ENCODE peak calls at places on chromosomes 6 and 20, in ten cellular contexts. V is heart right ventricle; T is HCT116; E is MM.1S; R is GM23248; P is IMR-90; Q is mesendoderm; Z is CD8-positive, alpha-beta memory T cell; Y is fibroblast of pulmonary artery; H is CD8-positive, alpha-beta T cell. F is an unnamed sample.

GRCh38 chr6:160174681-160175080 is 53.1 kb downstream of the SLC22A1 start:
- DNase-seq in V (no peak), T (no peak), E (no peak), R (no peak), P (no peak), Q (peak), Z (no peak), Y (no peak), H (no peak), F (no peak)

GRCh38 chr6:73451166-73452106 is 661 bp downstream of the CGAS start:
- DNase-seq in V (peak), T (no peak), E (peak), R (peak), P (peak), Q (peak), Z (peak), Y (peak), H (peak), F (peak)

GRCh38 chr6:127587875-127588274 is 10.9 kb downstream of the C6orf58 start:
- DNase-seq in V (no peak), T (no peak), E (no peak), R (no peak), P (no peak), Q (no peak), Z (no peak), Y (no peak), H (no peak), F (no peak)

GRCh38 chr20:46087161-46087560 is 2.6 kb downstream of the NCOA5 start:
- DNase-seq in V (no peak), T (no peak), E (no peak), R (peak), P (peak), Q (no peak), Z (no peak), Y (peak), H (no peak), F (no peak)

GRCh38 chr6:107318100-107318736 is 141.1 kb downstream of the PDSS2 start:
- DNase-seq in V (peak), T (peak), E (peak), R (peak), P (peak), Q (peak), Z (no peak), Y (peak), H (no peak), F (peak)

GRCh38 chr6:14396826-14397517 is 279.4 kb downstream of the CD83 start:
- DNase-seq in V (no peak), T (no peak), E (no peak), R (peak), P (peak), Q (peak), Z (peak), Y (no peak), H (no peak), F (peak)

GRCh38 chr6:169266746-169267629 is 13.3 kb upstream of the THBS2 start:
- DNase-seq in V (no peak), T (no peak), E (no peak), R (peak), P (peak), Q (no peak), Z (no peak), Y (no peak), H (no peak), F (peak)

GRCh38 chr6:147248859-147249258 is 44.6 kb downstream of the STXBP5 start:
- DNase-seq in V (no peak), T (no peak), E (no peak), R (no peak), P (no peak), Q (peak), Z (no peak), Y (no peak), H (no peak), F (no peak)

GRCh38 chr6:167476844-167477595 is 152.1 kb downstream of the TTLL2 start:
- DNase-seq in V (no peak), T (no peak), E (no peak), R (no peak), P (no peak), Q (no peak), Z (no peak), Y (no peak), H (no peak), F (no peak)

GRCh38 chr6:81816387-81816786 is 63.9 kb upstream of the TENT5A start:
- DNase-seq in V (no peak), T (no peak), E (no peak), R (no peak), P (no peak), Q (no peak), Z (no peak), Y (no peak), H (no peak), F (no peak)

GRCh38 chr20:11235058-11235457 is 561.3 kb upstream of the JAG1 start:
- DNase-seq in V (no peak), T (no peak), E (no peak), R (peak), P (peak), Q (peak), Z (no peak), Y (peak), H (no peak), F (peak)

GRCh38 chr6:145863988-145864616 is 49.5 kb upstream of the FBXO30 start:
- DNase-seq in V (no peak), T (no peak), E (no peak), R (no peak), P (no peak), Q (no peak), Z (no peak), Y (no peak), H (no peak), F (no peak)

GRCh38 chr6:73299171-73300073 is 36.4 kb upstream of the KHDC1 start:
- DNase-seq in V (no peak), T (no peak), E (no peak), R (peak), P (no peak), Q (no peak), Z (no peak), Y (no peak), H (no peak), F (no peak)

GRCh38 chr6:16824804-16825777 is 63.8 kb upstream of the ATXN1 start:
- DNase-seq in V (no peak), T (no peak), E (no peak), R (no peak), P (no peak), Q (no peak), Z (no peak), Y (no peak), H (no peak), F (no peak)

GRCh38 chr20:36623444-36623843 is 17.9 kb downstream of the RAB5IF start:
- DNase-seq in V (no peak), T (no peak), E (no peak), R (no peak), P (no peak), Q (no peak), Z (no peak), Y (no peak), H (no peak), F (no peak)
- H3K4me3 ChIP-seq in V (no peak), T (no peak), E (no peak), R (no peak), P (no peak), Q (no peak), Z (no peak), Y (no peak), H (no peak), F (no peak)

DNA sequence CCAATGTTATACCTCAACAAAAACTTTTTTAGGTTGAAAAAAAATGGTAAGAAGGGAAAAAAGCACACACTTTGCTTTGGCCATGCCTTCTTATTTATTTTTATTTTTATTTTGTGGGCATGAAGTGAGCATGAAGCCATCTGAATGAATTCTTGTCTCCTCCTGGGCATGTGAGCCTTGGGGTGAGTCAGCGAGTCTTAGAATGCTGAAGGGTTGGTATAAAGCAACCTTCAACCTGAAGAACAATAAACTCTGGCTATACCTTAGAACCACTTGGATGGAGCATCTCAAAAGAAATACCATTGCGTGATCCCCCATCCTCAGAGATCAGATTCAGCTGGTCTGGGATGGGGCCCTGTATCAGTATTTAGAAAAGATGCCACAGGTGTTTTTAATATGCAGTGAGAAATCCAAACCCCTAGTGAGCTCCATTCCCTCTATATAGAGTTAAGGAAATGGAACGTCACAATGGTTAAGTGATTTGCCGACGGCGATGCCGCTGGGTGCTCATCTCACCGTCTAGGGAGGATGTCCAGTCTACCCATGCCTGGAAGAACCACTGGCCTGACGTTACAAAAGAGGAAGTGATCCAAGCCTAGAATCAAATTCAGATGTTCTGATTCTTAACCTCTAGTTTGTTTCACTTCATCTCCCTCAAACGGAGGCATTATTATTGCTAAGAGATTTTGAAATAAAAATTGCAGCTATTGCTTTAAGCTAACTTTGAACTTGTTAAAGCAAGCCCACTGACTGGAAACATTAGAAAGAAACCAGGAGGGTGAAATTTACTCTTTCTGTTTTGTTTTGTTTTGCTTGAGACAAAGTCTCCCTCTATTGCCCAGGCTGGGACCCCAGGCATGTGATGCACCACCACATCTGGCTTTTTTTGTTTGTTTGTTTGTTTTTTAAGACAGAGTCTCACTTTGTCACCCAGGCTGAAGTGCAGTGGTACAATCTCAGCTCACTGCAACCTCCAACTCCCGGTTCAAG is 67.1 kb downstream of the EDN1 start:
- DNase-seq in V (no peak), T (no peak), E (peak), R (peak), P (no peak), Q (no peak), Z (no peak), Y (no peak), H (no peak), F (peak)
- H3K4me3 ChIP-seq in V (no peak), T (no peak), E (no peak), R (peak), P (no peak), Q (no peak), Z (no peak), Y (no peak), H (no peak), F (no peak)

GRCh38 chr6:39812853-39813533 is 20.8 kb downstream of the DAAM2 start:
- DNase-seq in V (no peak), T (no peak), E (peak), R (peak), P (peak), Q (peak), Z (no peak), Y (peak), H (no peak), F (no peak)
- H3K4me3 ChIP-seq in V (no peak), T (no peak), E (no peak), R (peak), P (no peak), Q (no peak), Z (no peak), Y (no peak), H (no peak), F (no peak)

DNA sequence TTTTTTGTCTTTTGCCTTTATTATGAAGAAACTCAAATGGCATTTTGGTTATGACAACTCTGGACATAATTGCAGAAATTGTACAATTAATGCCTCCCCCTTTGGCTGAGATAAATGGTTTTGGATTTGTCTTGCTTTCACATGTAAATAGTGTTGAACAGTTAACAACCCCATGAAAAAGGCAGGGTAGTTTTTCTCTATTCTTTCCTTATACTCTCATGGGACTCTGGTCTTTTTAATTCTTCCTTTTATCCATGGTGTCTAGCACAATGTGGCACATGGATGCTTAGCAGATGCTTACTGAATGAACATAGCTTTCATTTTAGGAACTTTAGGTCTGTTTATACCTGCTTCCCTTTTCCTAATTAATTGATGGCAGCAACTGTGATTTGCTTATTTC is 75.6 kb downstream of the NCOA3 start:
- DNase-seq in V (no peak), T (no peak), E (no peak), R (no peak), P (no peak), Q (no peak), Z (no peak), Y (no peak), H (no peak), F (no peak)
- H3K4me3 ChIP-seq in V (peak), T (no peak), E (no peak), R (peak), P (no peak), Q (no peak), Z (no peak), Y (no peak), H (no peak), F (no peak)

GRCh38 chr6:105212587-105212986 is 32.8 kb upstream of the POPDC3 start:
- DNase-seq in V (no peak), T (no peak), E (no peak), R (no peak), P (no peak), Q (no peak), Z (no peak), Y (no peak), H (no peak), F (no peak)

GRCh38 chr6:105211831-105212230 is 32.0 kb upstream of the POPDC3 start:
- DNase-seq in V (no peak), T (no peak), E (no peak), R (peak), P (peak), Q (no peak), Z (no peak), Y (no peak), H (no peak), F (peak)

GRCh38 chr6:105213272-105213671 is 33.5 kb upstream of the POPDC3 start:
- DNase-seq in V (no peak), T (no peak), E (no peak), R (no peak), P (no peak), Q (no peak), Z (no peak), Y (no peak), H (no peak), F (no peak)

GRCh38 chr6:105210932-105211531 is 31.2 kb upstream of the POPDC3 start:
- DNase-seq in V (no peak), T (no peak), E (no peak), R (no peak), P (no peak), Q (no peak), Z (no peak), Y (no peak), H (no peak), F (no peak)

DNA sequence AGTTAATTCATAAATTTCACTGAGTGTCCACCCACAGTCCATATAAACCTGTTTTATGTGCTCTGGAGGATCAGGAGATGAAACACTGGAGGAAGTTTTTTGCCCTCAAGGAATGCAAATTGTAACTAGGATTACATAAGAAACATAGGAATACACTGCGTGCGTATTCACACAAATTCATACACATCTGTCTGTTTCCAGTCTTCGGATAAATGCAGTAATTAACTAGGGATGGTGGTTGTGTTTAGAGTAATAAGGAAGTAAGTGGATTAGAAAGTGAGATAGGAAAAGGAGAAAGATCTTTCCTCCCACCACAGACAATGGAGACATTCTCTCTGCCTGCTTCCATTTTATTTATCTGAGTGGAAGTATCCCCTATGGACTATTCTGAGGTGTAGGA is 35.7 kb upstream of the POPDC3 start:
- DNase-seq in V (no peak), T (no peak), E (no peak), R (no peak), P (no peak), Q (no peak), Z (no peak), Y (no peak), H (no peak), F (no peak)
- H3K4me3 ChIP-seq in V (no peak), T (no peak), E (no peak), R (no peak), P (no peak), Q (no peak), Z (no peak), Y (no peak), H (no peak), F (no peak)

DNA sequence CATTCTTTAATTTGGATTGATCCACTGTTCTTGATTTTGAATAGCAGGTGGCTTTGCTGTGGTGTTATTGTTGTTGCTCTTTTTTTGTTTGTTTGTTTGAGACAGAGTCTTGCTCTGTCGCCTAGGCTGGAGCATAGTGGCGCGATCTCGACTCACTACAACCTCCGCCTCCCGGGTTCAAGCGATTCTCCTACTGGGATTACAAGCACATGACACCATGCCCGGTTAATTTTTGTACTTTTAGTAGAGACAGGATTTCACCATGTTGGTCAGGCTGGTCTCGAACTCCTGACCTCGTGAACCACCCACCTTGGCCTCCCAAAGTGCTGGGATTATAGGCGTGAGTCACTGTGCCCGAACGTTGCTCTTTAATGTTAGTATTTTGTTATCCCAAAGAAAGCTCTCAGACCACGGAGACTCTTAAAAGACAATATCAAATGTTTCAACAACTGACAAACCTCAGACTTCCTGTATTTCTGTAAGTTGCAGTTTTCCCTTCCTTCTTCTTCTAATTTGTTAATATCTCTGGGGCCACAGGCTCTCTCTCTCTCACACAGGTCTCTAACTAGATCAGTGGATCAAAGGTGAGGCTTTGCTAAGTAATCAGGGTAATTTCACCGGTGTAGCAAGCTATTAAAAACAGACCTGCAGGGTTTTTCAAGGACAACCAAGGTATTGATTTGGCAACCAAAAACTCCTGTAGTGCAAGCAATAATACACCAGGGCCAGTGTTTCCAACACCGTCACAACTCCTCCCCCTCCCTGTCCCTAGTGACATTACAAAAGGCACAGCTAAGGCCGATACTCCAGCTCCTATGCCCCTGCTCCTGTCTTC is 48.8 kb upstream of the ZNF217 start:
- DNase-seq in V (peak), T (peak), E (peak), R (peak), P (peak), Q (peak), Z (no peak), Y (peak), H (peak), F (peak)
- H3K4me3 ChIP-seq in V (peak), T (no peak), E (peak), R (peak), P (no peak), Q (no peak), Z (peak), Y (peak), H (peak), F (no peak)